ENCODE peak calls at places on chromosomes 12 and 14, in five cellular contexts. I is GM23338, U is Calu3, P is COR-L47, Z is HFFc6. C is an unnamed sample.

GRCh38 chr12:34296143-34297041 is 274.1 kb downstream of the ALG10 start:
- DNase-seq in Z (no peak), I (no peak), U (no peak), P (no peak), C (no peak)

GRCh38 chr14:68965261-68965761 is 13.8 kb downstream of the ACTN1 start:
- DNase-seq in Z (no peak), U (peak), I (no peak), P (no peak), C (no peak)

GRCh38 chr12:123815968-123816367 is 53.9 kb downstream of the DNAH10 start:
- DNase-seq in Z (no peak), U (no peak), I (no peak), P (peak), C (no peak)

GRCh38 chr12:45989857-45990467 is 412 bp downstream of the SCAF11 start:
- DNase-seq in I (peak), Z (peak), P (peak), U (peak), C (no peak)

GRCh38 chr12:102169922-102170698 is 27.5 kb downstream of the PMCH start:
- DNase-seq in Z (peak), U (peak), P (peak), I (peak), C (no peak)

GRCh38 chr12:96503971-96504370 is 14.6 kb downstream of the CFAP54 start:
- DNase-seq in U (no peak), I (no peak), Z (no peak), P (no peak), C (no peak)

GRCh38 chr14:94857985-94858384 is 88.1 kb upstream of the GSC start:
- DNase-seq in I (no peak), Z (no peak), P (no peak), U (no peak), C (no peak)

GRCh38 chr14:88604213-88604612 is 41.4 kb downstream of the ZC3H14 start:
- DNase-seq in U (no peak), Z (no peak), P (no peak), I (peak), C (no peak)

GRCh38 chr14:76104802-76105355 is 46.8 kb upstream of the GPATCH2L start:
- DNase-seq in Z (no peak), U (no peak), I (no peak), P (no peak), C (no peak)

C was measured in D721Med.